ENCODE peak calls at places on chromosomes 16 and 17, in six cellular contexts. J is mammary epithelial cell, X is left ventricle myocardium inferior, U is right atrium auricular region, B is A549, H is GM12865. A is an unnamed sample.

GRCh38 chr17:73469311-73469710 is 157.5 kb upstream of the CDC42EP4 start:
- DNase-seq in U (no peak), J (no peak), H (no peak), X (no peak), B (no peak), A (no peak)

GRCh38 chr17:77281904-77282367 is 141.2 kb downstream of the SEC14L1 start:
- DNase-seq in B (peak; percentile 81), H (peak; percentile 73), X (no peak), J (no peak), U (no peak), A (no peak)

GRCh38 chr16:20515580-20516179 is 60.5 kb downstream of the ACSM2B start:
- DNase-seq in U (no peak), X (no peak), H (no peak), J (no peak), B (no peak), A (no peak)

GRCh38 chr16:22672830-22673210 is 141.1 kb upstream of the HS3ST2 start:
- DNase-seq in B (no peak), H (no peak), J (no peak), U (no peak), X (no peak), A (no peak)

GRCh38 chr17:45740553-45741330 is 43.4 kb upstream of the CRHR1 start:
- DNase-seq in H (peak; percentile 39), B (peak; percentile 63), X (no peak), U (no peak), J (peak; percentile 33), A (peak; percentile 20)

GRCh38 chr16:47779201-47780016 is 318.3 kb downstream of the PHKB start:
- DNase-seq in U (no peak), J (no peak), B (peak; percentile 11), X (no peak), H (peak; percentile 41), A (peak; percentile 53)

GRCh38 chr16:84286568-84287220 is 8.0 kb upstream of the WFDC1 start:
- DNase-seq in U (peak; percentile 59), B (no peak), H (no peak), J (no peak), X (peak; percentile 83), A (no peak)

GRCh38 chr16:69709456-69710084 is 16.8 kb downstream of the NQO1 start:
- DNase-seq in U (no peak), J (peak; percentile 60), B (peak; percentile 73), X (no peak), H (peak; percentile 56), A (peak; percentile 81)

GRCh38 chr16:3858809-3859208 is 21.7 kb downstream of the CREBBP start:
- DNase-seq in X (no peak), H (no peak), U (no peak), J (no peak), B (no peak), A (no peak)

GRCh38 chr16:85551319-85551978 is 61.7 kb upstream of the GSE1 start:
- DNase-seq in B (no peak), U (no peak), H (no peak), J (no peak), X (no peak), A (no peak)

GRCh38 chr17:46264456-46265198 is 30.3 kb upstream of the LRRC37A start:
- DNase-seq in H (no peak), X (no peak), B (peak; percentile 64), J (peak; percentile 89), U (no peak), A (peak; percentile 91)

GRCh38 chr17:80498242-80498919 is 22.0 kb upstream of the NPTX1 start:
- DNase-seq in U (peak; percentile 59), J (no peak), H (no peak), B (no peak), X (no peak), A (peak; percentile 68)

GRCh38 chr17:67376892-67377726 is at the start of gene PITPNC1:
- DNase-seq in H (peak; percentile 95), B (peak; percentile 84), X (peak; percentile 88), J (peak; percentile 85), U (peak; percentile 87), A (peak; percentile 86)

GRCh38 chr16:35210681-35211433 is 1751.4 kb downstream of the TP53TG3F start:
- DNase-seq in U (no peak), H (no peak), B (no peak), X (no peak), J (no peak), A (no peak)

GRCh38 chr16:769201-769769 is 8.8 kb downstream of the MSLN start:
- DNase-seq in B (no peak), U (no peak), H (no peak), J (no peak), X (no peak), A (no peak)

GRCh38 chr17:68711858-68712257 is 110.7 kb upstream of the FAM20A start:
- DNase-seq in J (no peak), H (no peak), X (no peak), B (no peak), U (no peak), A (peak; percentile 18)

GRCh38 chr17:66778531-66778930 is 56.4 kb upstream of the CACNG5 start:
- DNase-seq in H (no peak), J (no peak), X (no peak), B (no peak), U (no peak), A (no peak)

GRCh38 chr16:66508261-66508913 is 41.5 kb downstream of the TK2 start:
- DNase-seq in J (peak; percentile 94), B (peak; percentile 93), H (peak; percentile 42), U (no peak), X (no peak), A (no peak)

GRCh38 chr17:81980752-81981239 is 3.4 kb downstream of the ASPSCR1 start:
- DNase-seq in H (no peak), J (no peak), X (no peak), U (no peak), B (no peak), A (no peak)

GRCh38 chr17:58184308-58184985 is 8.1 kb upstream of the EPX start:
- DNase-seq in B (no peak), U (no peak), H (no peak), J (peak; percentile 91), X (no peak), A (peak; percentile 70)

GRCh38 chr16:57786632-57787518 is 15.4 kb downstream of the KIFC3 start:
- DNase-seq in J (no peak), H (no peak), X (peak; percentile 79), U (peak; percentile 90), B (no peak), A (peak; percentile 62)

GRCh38 chr17:45155029-45155428 is 6.6 kb upstream of the HEXIM2 start:
- DNase-seq in H (no peak), X (no peak), U (no peak), J (no peak), B (no peak), A (no peak)

GRCh38 chr16:66487580-66488235 is 60.6 kb downstream of the BEAN1 start:
- DNase-seq in H (no peak), B (no peak), X (no peak), U (no peak), J (no peak), A (peak; percentile 51)

GRCh38 chr17:12254460-12254859 is 233.8 kb downstream of the MAP2K4 start:
- DNase-seq in J (no peak), B (no peak), H (no peak), U (no peak), X (no peak), A (no peak)

DNA sequence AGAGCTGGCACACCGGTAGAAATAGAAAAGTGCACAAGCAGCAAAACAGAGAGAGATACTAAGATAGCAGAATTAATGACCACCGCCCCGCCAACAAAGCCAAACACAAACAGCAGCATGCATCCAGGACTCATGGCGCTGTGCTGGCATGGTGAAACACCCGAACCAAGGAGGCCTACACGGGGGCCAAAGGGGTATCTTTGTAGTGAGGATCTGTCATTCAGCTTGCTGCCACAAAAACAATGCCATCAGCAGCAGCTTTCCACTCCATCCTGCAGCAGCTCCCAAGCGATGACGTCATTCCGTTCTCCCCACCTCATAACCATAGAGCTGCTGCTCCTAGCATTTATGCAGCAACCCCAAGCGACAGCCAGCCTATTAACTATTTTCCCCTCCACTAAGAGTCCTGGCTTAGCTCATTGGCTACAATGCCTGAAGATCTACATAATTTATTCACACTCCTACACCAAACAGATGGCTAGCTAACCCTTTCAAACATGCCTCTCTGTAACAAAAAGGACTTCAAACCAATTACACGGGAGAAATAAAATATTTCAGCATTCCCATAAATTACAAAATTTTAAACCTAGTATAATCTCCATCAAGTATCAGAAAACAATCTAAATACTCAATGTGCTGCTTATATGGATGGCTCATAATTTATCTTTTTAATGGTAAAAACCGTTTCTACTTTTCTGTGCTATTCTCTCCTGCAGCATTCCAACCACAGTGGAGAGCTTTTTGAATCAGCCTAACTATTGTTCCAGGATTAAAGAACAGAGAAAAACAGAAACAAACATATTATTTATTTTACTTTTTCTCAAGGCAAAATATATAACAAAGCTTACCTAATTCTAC is 73.9 kb downstream of the SPAG9 start:
- DNase-seq in B (peak; percentile 26), J (peak; percentile 82), U (peak; percentile 79), H (no peak), X (peak; percentile 36), A (peak; percentile 97)
- TF ChIP-seq CTCF in B (no peak), J (no peak), U (no peak), H (no peak), X (no peak), A (no peak)

GRCh38 chr16:55912022-55912421 is 36.8 kb upstream of the CES5A start:
- DNase-seq in U (peak; percentile 67), J (no peak), H (no peak), X (peak; percentile 60), B (no peak), A (no peak)
- H3K4me3 ChIP-seq in U (peak overlapping the region; percentile 15), J (no peak overlapping the region), H (no peak overlapping the region), X (peak overlapping the region; percentile 42), B (no peak overlapping the region), A (no peak overlapping the region)

DNA sequence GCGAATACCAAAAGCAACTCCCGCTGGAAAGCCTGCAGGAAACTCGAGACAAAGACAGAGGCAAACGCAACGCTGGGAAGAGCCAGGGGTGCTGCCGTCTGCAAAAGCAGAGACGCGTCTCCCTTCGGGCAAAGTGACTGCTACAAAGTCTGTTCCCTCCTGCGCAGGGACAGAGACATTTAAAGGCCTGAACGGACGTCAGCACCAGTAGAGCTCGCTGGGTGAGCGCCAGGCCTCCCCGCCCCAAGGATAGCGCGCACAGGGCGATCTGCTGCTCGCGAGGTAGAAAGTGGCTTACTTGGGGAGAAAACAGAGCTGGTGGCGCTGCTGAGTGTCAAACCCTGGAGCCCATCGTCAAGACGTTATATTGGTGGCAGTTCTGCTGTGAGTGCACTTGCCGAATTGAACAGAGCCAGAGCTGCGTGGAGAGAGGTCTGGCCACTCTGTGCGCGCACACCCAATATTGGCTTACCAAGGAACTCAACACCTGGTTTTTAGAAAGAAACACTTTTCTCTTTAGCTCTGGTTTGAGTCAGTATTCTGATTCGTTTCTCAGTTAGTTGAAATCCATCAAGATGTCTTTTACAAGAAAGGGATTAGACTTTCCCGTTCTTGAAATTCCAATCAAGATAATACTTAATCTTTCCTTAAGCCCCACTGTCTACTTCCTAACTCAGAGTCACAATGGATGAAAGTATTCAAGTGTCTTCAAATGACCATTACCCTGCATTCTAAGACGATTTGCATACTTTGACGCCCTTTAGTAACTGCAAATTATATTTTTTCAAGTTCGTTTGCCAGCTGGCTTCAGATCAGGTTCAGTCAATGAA is 190.1 kb downstream of the USP22 start:
- DNase-seq in B (peak; percentile 48), H (peak; percentile 13), U (peak; percentile 64), J (peak; percentile 38), X (peak; percentile 31), A (peak; percentile 2)
- TF ChIP-seq CTCF in B (no peak), H (no peak), U (no peak), J (no peak), X (no peak), A (no peak)

DNA sequence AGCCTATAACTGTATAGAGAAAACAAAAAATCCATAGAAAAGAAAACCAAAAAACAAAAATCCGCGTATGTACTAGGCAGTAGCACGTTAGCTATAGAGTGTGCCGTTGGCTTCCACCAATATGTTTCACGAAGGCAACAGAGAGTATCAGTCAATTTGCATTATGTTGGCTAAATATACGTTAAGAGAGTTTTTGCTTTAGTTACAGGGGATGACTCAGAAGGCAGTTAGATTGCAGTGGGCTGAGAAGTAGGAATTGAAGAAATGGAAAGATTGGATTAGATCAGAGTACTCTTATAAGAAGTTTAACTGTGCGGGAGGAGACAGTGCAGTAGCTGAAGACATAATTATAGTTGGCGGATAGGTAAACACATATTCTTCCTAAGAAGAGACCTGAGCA is 911 bp upstream of the NACA2 start:
- DNase-seq in J (no peak), B (no peak), H (no peak), X (no peak), U (no peak), A (no peak)
- H3K4me3 ChIP-seq in J (no peak overlapping the region), B (no peak overlapping the region), H (no peak overlapping the region), X (no peak overlapping the region), U (no peak overlapping the region), A (no peak overlapping the region)

A was measured in choroid plexus epithelial cell.